ENCODE peak calls at places on chromosomes 13 and 19, in eight cellular contexts. G is RWPE1, D is SK-N-SH, S is progenitor cell of endocrine pancreas, F is AG04450, I is testis, H is astrocyte of the spinal cord, T is breast epithelium. Q is an unnamed sample.

GRCh38 chr13:96958286-96958891 is 35.9 kb downstream of the OXGR1 start:
- DNase-seq in G (peak), D (peak), S (no peak), F (no peak), I (peak), H (peak), T (no peak), Q (peak)

GRCh38 chr19:56525214-56525860 is 13.4 kb upstream of the ZFP28 start:
- DNase-seq in G (no peak), D (no peak), S (no peak), F (no peak), I (no peak), H (no peak), T (no peak), Q (no peak)

GRCh38 chr19:55005684-55006488 is 32.2 kb downstream of the GP6 start:
- DNase-seq in G (peak), D (peak), S (no peak), F (no peak), I (peak), H (peak), T (no peak), Q (no peak)

GRCh38 chr13:28475916-28476725 is 18.8 kb downstream of the FLT1 start:
- DNase-seq in G (peak), D (no peak), S (no peak), F (peak), I (no peak), H (peak), T (no peak), Q (no peak)

GRCh38 chr19:35151273-35152065 is 3.1 kb upstream of the FXYD5 start:
- DNase-seq in G (no peak), D (no peak), S (no peak), F (no peak), I (no peak), H (no peak), T (no peak), Q (no peak)

GRCh38 chr19:32373614-32374295 is 28.3 kb downstream of the ZNF507 start:
- DNase-seq in G (peak), D (no peak), S (no peak), F (peak), I (no peak), H (peak), T (peak), Q (no peak)

GRCh38 chr19:47704024-47704423 is 9.2 kb upstream of the EHD2 start:
- DNase-seq in G (no peak), D (no peak), S (no peak), F (peak), I (no peak), H (peak), T (no peak), Q (no peak)

GRCh38 chr19:45128806-45129205 is 32.0 kb downstream of the NKPD1 start:
- DNase-seq in G (no peak), D (no peak), S (no peak), F (no peak), I (no peak), H (no peak), T (no peak), Q (no peak)

GRCh38 chr13:98184796-98185195 is 7.7 kb upstream of the RNF113B start:
- DNase-seq in G (no peak), D (no peak), S (no peak), F (no peak), I (no peak), H (peak), T (no peak), Q (no peak)

DNA sequence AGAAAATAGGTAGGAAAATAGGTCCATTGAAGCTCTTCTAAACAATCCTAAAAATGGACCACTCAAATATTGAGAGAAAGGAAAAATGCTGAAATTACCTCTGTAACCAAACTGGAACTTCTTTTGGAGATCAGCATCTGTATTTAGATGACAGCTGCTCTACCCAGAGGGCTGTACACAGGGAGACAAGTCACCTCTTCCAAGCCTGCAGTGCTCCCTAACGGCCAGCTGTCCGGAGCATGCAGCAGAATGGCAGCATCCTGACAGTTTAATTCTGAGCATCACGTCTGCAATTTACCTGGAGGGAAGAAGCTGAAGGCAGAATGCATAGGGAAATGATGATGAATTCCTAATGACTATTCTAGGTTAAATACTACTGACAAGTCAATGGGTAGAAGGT is 62.8 kb upstream of the DIAPH3 start:
- DNase-seq in G (peak), D (peak), S (no peak), F (peak), I (peak), H (peak), T (no peak), Q (peak)
- TF ChIP-seq CTCF in G (peak), D (peak), S (peak), F (peak), I (no peak), H (peak), T (no peak), Q (no peak)

GRCh38 chr19:13579388-13580060 is 73.2 kb upstream of the CACNA1A start:
- DNase-seq in G (no peak), D (no peak), S (no peak), F (peak), I (no peak), H (peak), T (no peak), Q (no peak)

GRCh38 chr19:13576726-13577125 is 70.4 kb upstream of the CACNA1A start:
- DNase-seq in G (no peak), D (no peak), S (no peak), F (no peak), I (no peak), H (no peak), T (no peak), Q (no peak)

GRCh38 chr19:13573268-13573667 is 67.0 kb upstream of the CACNA1A start:
- DNase-seq in G (no peak), D (no peak), S (no peak), F (no peak), I (no peak), H (no peak), T (no peak), Q (no peak)

GRCh38 chr19:13574933-13575332 is 68.7 kb upstream of the CACNA1A start:
- DNase-seq in G (peak), D (peak), S (no peak), F (no peak), I (no peak), H (no peak), T (no peak), Q (no peak)
- TF ChIP-seq CTCF in G (peak), D (peak), S (peak), F (peak), I (no peak), H (peak), T (no peak), Q (no peak)

DNA sequence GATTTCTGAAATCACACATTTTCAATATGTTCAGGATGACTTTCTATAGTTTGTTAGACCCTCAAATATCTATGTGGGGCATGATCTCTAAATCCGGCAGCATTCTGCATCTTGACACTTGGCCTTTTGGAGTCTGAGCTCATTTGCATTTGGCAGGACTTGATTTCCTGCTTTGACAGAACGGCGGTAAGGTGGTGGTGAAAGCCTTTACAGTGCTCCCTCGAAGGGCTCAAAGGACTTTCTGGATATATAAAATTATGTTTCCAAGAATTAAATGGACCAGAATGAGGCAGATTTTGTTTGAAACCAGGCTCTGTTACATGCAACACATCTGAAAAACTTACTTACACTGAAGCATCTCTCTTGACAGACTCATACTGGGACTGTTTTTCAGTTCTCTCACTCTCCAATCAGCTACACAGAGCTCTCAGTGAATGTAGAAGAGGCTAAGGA is 207.3 kb downstream of the SPRY2 start:
- DNase-seq in G (no peak), D (no peak), S (no peak), F (no peak), I (no peak), H (no peak), T (no peak), Q (no peak)
- TF ChIP-seq CTCF in G (no peak), D (no peak), S (no peak), F (no peak), I (no peak), H (no peak), T (no peak), Q (no peak)

DNA sequence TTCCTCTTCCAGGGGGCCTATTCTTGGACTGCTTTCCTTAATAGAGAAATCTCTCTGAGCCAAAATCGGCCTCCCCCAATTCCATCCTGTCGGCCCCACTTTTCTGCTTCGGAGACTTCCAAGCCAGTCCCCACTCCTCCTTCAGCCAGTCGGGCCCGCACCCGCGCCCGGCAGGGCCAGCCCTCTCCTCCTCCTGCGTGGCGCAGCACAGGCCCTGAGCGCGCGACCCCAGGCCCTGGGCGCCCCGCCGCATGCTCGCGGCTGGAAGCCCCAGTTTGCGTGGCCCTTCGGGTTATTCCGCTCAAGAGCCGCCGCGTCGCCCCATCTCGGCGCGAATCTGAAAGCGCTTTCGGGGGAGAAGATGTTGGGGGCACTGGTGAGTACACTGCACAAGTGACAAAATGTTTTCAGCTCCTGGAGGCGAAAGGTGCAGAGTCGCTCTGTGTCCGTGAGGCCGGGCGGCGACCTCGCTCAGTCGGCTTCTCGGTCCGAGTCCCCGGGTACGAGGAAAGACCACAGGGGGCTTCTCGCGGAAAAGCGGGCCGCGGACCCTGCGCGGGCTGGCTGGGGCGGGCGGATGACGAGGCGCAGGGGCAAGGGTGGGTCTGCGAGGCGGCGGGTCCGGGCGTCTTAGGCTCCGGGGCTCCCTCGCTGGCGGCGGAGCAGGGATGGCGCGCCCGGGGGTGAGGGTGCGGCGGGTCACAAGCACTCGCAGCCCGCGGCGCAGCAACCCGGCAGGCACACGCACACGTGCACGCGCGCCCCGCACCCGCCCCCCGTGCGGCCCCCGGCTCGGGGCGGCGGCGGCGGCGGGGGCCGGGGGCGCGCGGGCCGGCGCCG is at the start of gene IL17D:
- DNase-seq in G (peak), D (peak), S (peak), F (no peak), I (no peak), H (peak), T (no peak), Q (peak)
- TF ChIP-seq CTCF in G (no peak), D (peak), S (peak), F (no peak), I (no peak), H (peak), T (no peak), Q (no peak)

DNA sequence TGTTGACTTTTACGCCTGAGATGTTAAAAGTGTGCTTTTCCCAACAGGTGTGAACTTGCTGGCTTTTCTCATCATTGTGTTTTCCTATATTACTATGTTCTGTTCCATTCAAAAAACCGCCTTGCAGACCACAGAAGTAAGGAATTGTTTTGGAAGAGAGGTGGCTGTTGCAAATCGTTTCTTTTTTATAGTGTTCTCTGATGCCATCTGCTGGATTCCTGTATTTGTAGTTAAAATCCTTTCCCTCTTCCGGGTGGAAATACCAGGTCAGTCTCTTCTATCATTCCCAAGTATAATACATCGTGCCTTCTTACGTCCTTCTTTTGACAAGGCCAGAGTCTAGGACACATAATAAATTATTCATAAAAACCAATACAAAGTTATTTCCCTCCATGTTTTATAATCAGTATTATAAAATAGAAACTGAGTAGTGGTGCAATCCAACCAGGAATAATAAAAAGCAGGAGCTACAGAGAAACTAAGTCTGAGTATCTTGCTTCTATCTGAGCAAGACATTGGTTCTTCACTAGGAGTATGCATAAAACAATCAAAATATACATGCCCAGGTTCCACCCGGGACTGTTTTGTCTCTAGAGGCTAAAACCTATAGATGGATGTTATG is 57.9 kb downstream of the RXFP2 start:
- DNase-seq in G (peak), D (peak), S (no peak), F (peak), I (no peak), H (peak), T (no peak), Q (no peak)
- TF ChIP-seq CTCF in G (peak), D (peak), S (peak), F (peak), I (peak), H (peak), T (no peak), Q (no peak)

GRCh38 chr13:51444922-51445321 is 7.9 kb downstream of the INTS6 start:
- DNase-seq in G (no peak), D (peak), S (no peak), F (no peak), I (no peak), H (peak), T (no peak), Q (no peak)
- TF ChIP-seq CTCF in G (peak), D (peak), S (peak), F (peak), I (peak), H (peak), T (no peak), Q (no peak)

GRCh38 chr19:10389863-10390262 is 9.5 kb upstream of the TYK2 start:
- DNase-seq in G (no peak), D (no peak), S (no peak), F (no peak), I (no peak), H (no peak), T (no peak), Q (no peak)
- TF ChIP-seq CTCF in G (no peak), D (peak), S (peak), F (peak), I (no peak), H (peak), T (no peak), Q (no peak)

GRCh38 chr13:25406377-25406776 is 34.6 kb downstream of the ATP8A2 start:
- DNase-seq in G (no peak), D (no peak), S (no peak), F (no peak), I (no peak), H (no peak), T (no peak), Q (peak)
- TF ChIP-seq CTCF in G (no peak), D (no peak), S (peak), F (peak), I (no peak), H (no peak), T (no peak), Q (no peak)

DNA sequence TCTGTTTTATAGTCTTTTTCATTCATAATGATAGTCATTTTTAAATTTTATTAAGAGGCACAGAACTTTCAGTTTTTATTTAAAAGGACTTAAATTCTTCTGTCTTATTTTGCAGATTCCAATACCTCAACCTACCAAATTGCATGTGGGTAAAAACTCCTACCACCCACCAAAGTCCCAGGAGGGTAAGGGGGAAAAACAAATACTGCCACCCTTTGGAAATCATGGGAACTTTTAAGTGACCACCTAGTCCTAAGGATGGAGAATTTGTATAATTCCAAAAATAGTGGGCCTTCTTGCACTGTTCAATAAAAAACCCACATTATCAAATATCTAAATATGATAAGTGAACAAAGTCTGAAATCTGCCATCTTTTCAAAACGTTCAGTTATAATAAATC is 9.7 kb downstream of the SUPT20H start:
- DNase-seq in G (no peak), D (no peak), S (no peak), F (no peak), I (no peak), H (no peak), T (no peak), Q (no peak)
- TF ChIP-seq CTCF in G (no peak), D (peak), S (peak), F (peak), I (no peak), H (peak), T (no peak), Q (peak)

Q was measured in endothelial cell.